ENCODE peak calls at places on chromosomes 4 and X, in eight cellular contexts. M is activated T-cell treated with anti-CD3 and anti-CD28 coated beads, Interleukin-2, amount 50 U/mL, for 4 hours; U is GM10248; L is HFF-Myc; C is neuronal stem cell; R is NCI-H446; H is Ammon's horn; Q is germinal center. J is an unnamed sample.
A peak's percentile ranks its signal among the peaks of the same experiment; 100 is the strongest.

GRCh38 chr4:107034091-107034698 is 1.9 kb downstream of the DKK2 start:
- DNase-seq in M (no peak), U (peak; percentile 8), L (no peak), C (peak; percentile 64), R (no peak), H (peak; percentile 76), Q (no peak), J (peak; percentile 57)

GRCh38 chr4:8260656-8261111 is 8.9 kb upstream of the HTRA3 start:
- DNase-seq in M (no peak), U (no peak), L (no peak), C (no peak), R (no peak), H (peak; percentile 34), Q (no peak), J (no peak)

GRCh38 chr4:148030486-148030885 is 298.6 kb downstream of the ARHGAP10 start:
- DNase-seq in M (no peak), U (no peak), L (no peak), C (no peak), R (no peak), H (no peak), Q (no peak), J (no peak)

GRCh38 chr4:147367841-147368385 is 113.0 kb upstream of the EDNRA start:
- DNase-seq in M (no peak), U (no peak), L (no peak), C (no peak), R (no peak), H (no peak), Q (no peak), J (no peak)

GRCh38 chrX:103453655-103454054 is 65.6 kb downstream of the RAB40A start:
- DNase-seq in M (no peak), U (no peak), L (peak; percentile 83), C (no peak), R (no peak), H (no peak), Q (no peak), J (no peak)

GRCh38 chr4:2076908-2077534 is 17.9 kb downstream of the NAT8L start:
- DNase-seq in M (no peak), U (no peak), L (no peak), C (no peak), R (no peak), H (no peak), Q (no peak), J (no peak)

GRCh38 chr4:147793973-147794690 is 62.2 kb downstream of the ARHGAP10 start:
- DNase-seq in M (no peak), U (peak; percentile 34), L (no peak), C (no peak), R (no peak), H (no peak), Q (no peak), J (no peak)

GRCh38 chr4:8377103-8378075 is 63.1 kb downstream of the ACOX3 start:
- DNase-seq in M (no peak), U (no peak), L (no peak), C (no peak), R (no peak), H (peak; percentile 54), Q (no peak), J (no peak)

GRCh38 chrX:103363046-103363445 is 6.7 kb downstream of the TCEAL9 start:
- DNase-seq in M (no peak), U (no peak), L (no peak), C (no peak), R (no peak), H (no peak), Q (no peak), J (no peak)

GRCh38 chrX:2499507-2499906 is 1.3 kb downstream of the DHRSX start:
- DNase-seq in M (no peak), U (no peak), L (no peak), C (no peak), R (no peak), H (no peak), Q (no peak), J (no peak)

GRCh38 chrX:100477949-100478348 is 67.9 kb upstream of the PCDH19 start:
- DNase-seq in M (no peak), U (no peak), L (no peak), C (no peak), R (no peak), H (no peak), Q (no peak), J (no peak)

GRCh38 chrX:141439651-141440050 is 144.9 kb downstream of the SPANXA1 start:
- DNase-seq in M (no peak), U (no peak), L (no peak), C (no peak), R (no peak), H (no peak), Q (no peak), J (no peak)

GRCh38 chr4:126241631-126242030 is 926.9 kb downstream of the FAT4 start:
- DNase-seq in M (no peak), U (no peak), L (no peak), C (no peak), R (no peak), H (no peak), Q (no peak), J (no peak)

J was measured in pons.